ENCODE peak calls at places on chromosomes 2 and 18, in nine cellular contexts. B, K, T, F, Q, L, V, E and N are unnamed samples.

GRCh38 chr2:168830958-168831357 is 28.5 kb downstream of the NOSTRIN start:
- DNase-seq in B (no peak), K (no peak), T (no peak), F (no peak), Q (no peak), L (no peak), V (no peak), E (no peak), N (no peak)

GRCh38 chr2:12488365-12488972 is 228.3 kb upstream of the TRIB2 start:
- DNase-seq in B (no peak), K (no peak), T (no peak), F (no peak), Q (no peak), L (no peak), V (no peak), E (no peak), N (no peak)

GRCh38 chr2:235957231-235957630 is 211.0 kb downstream of the GBX2 start:
- DNase-seq in B (no peak), K (no peak), T (no peak), F (no peak), Q (no peak), L (no peak), V (no peak), E (no peak), N (no peak)

GRCh38 chr2:130756041-130756720 is 841 bp downstream of the AMER3 start:
- DNase-seq in B (no peak), K (no peak), T (no peak), F (no peak), Q (peak; percentile 66), L (peak; percentile 10), V (peak; percentile 38), E (peak; percentile 15), N (peak; percentile 13)

GRCh38 chr2:19754907-19755306 is 146.9 kb downstream of the TTC32 start:
- DNase-seq in B (no peak), K (no peak), T (no peak), F (no peak), Q (no peak), L (no peak), V (no peak), E (no peak), N (peak; percentile 50)

GRCh38 chr18:69220529-69220928 is 180.2 kb upstream of the DOK6 start:
- DNase-seq in B (no peak), K (no peak), T (no peak), F (no peak), Q (no peak), L (no peak), V (no peak), E (no peak), N (no peak)

GRCh38 chr2:219987830-219988229 is 360.4 kb downstream of the SLC4A3 start:
- DNase-seq in B (no peak), K (peak; percentile 67), T (no peak), F (no peak), Q (no peak), L (no peak), V (peak; percentile 41), E (peak; percentile 83), N (peak; percentile 63)

GRCh38 chr2:47336259-47337238 is 66.4 kb upstream of the MSH2 start:
- DNase-seq in B (peak; percentile 78), K (no peak), T (no peak), F (peak; percentile 53), Q (no peak), L (peak; percentile 77), V (no peak), E (peak; percentile 78), N (no peak)

GRCh38 chr2:164260506-164260905 is 360.8 kb downstream of the GRB14 start:
- DNase-seq in B (no peak), K (no peak), T (no peak), F (no peak), Q (no peak), L (no peak), V (no peak), E (peak; percentile 69), N (no peak)

GRCh38 chr2:9375857-9376428 is 47.4 kb downstream of the ITGB1BP1 start:
- DNase-seq in B (no peak), K (no peak), T (no peak), F (no peak), Q (no peak), L (no peak), V (no peak), E (no peak), N (no peak)

GRCh38 chr2:220300806-220301205 is 673.4 kb downstream of the SLC4A3 start:
- DNase-seq in B (no peak), K (no peak), T (no peak), F (no peak), Q (no peak), L (no peak), V (no peak), E (no peak), N (no peak)